ENCODE peak calls at places on chromosome 13, in nine cellular contexts. T, W, F, Y, D, K, X, H and I are unnamed samples.

GRCh38 chr13:78443839-78444238 is 159.5 kb downstream of the POU4F1 start:
- DNase-seq in X (no peak), D (no peak), H (no peak), T (no peak), F (no peak), Y (no peak), W (no peak), K (no peak), I (no peak)

GRCh38 chr13:109331898-109332297 is 454.5 kb downstream of the IRS2 start:
- DNase-seq in Y (peak; percentile 7), X (peak; percentile 89), T (no peak), H (no peak), F (no peak), K (peak; percentile 82), D (no peak), W (no peak), I (peak; percentile 77)

GRCh38 chr13:71727036-71727435 is 140.0 kb downstream of the DACH1 start:
- DNase-seq in D (no peak), H (no peak), F (no peak), X (no peak), T (no peak), K (no peak), W (no peak), Y (no peak), I (no peak)

GRCh38 chr13:55566334-55566733 is 1574.4 kb upstream of the PRR20A start:
- DNase-seq in F (no peak), W (no peak), H (no peak), K (no peak), T (no peak), D (no peak), X (no peak), Y (no peak), I (no peak)

GRCh38 chr13:82803341-82803740 is 1078.9 kb downstream of the SLITRK1 start:
- DNase-seq in H (no peak), X (no peak), T (no peak), F (no peak), K (no peak), W (no peak), Y (no peak), D (no peak), I (no peak)

GRCh38 chr13:30698023-30698422 is 37.3 kb upstream of the ALOX5AP start:
- DNase-seq in W (no peak), X (peak; percentile 81), D (no peak), Y (no peak), H (no peak), K (peak; percentile 78), F (no peak), T (no peak), I (no peak)

GRCh38 chr13:76812971-76813691 is 73.1 kb downstream of the KCTD12 start:
- DNase-seq in H (peak; percentile 65), F (no peak), T (no peak), W (peak; percentile 89), D (no peak), Y (no peak), K (peak; percentile 83), X (no peak), I (no peak)

GRCh38 chr13:21364357-21364756 is 94.7 kb downstream of the ZDHHC20 start:
- DNase-seq in T (no peak), K (no peak), H (no peak), F (no peak), Y (no peak), W (no peak), X (no peak), D (no peak), I (no peak)

GRCh38 chr13:103542648-103543047 is 476.4 kb upstream of the SLC10A2 start:
- DNase-seq in D (no peak), K (no peak), F (no peak), T (no peak), H (no peak), X (no peak), Y (no peak), W (no peak), I (no peak)

GRCh38 chr13:77584111-77584510 is 48.6 kb downstream of the SCEL start:
- DNase-seq in X (no peak), Y (no peak), W (peak; percentile 88), K (no peak), T (no peak), F (no peak), H (no peak), D (no peak), I (no peak)

GRCh38 chr13:41644742-41645141 is 187.4 kb downstream of the RGCC start:
- DNase-seq in F (no peak), D (no peak), Y (no peak), W (no peak), K (no peak), H (no peak), X (no peak), T (no peak), I (no peak)

GRCh38 chr13:50979187-50979586 is 69.6 kb downstream of the RNASEH2B start:
- DNase-seq in D (no peak), K (no peak), X (no peak), F (no peak), H (no peak), Y (no peak), W (no peak), T (no peak), I (no peak)

GRCh38 chr13:71515639-71516038 is 351.4 kb downstream of the DACH1 start:
- DNase-seq in W (no peak), X (no peak), F (no peak), D (no peak), T (no peak), Y (peak; percentile 7), H (no peak), K (no peak), I (no peak)

GRCh38 chr13:47480121-47480520 is 521.0 kb downstream of the SUCLA2 start:
- DNase-seq in D (no peak), Y (no peak), T (no peak), X (peak; percentile 96), K (peak; percentile 84), F (no peak), H (no peak), W (no peak), I (peak; percentile 78)

GRCh38 chr13:73938375-73939070 is 195.7 kb downstream of the KLF12 start:
- DNase-seq in T (no peak), H (no peak), D (no peak), Y (no peak), W (no peak), F (no peak), K (peak; percentile 87), X (peak; percentile 94), I (peak; percentile 82)

GRCh38 chr13:76043882-76044281 is 407.8 kb downstream of the LMO7 start:
- DNase-seq in W (no peak), H (no peak), Y (no peak), K (no peak), D (no peak), F (no peak), T (no peak), X (no peak), I (no peak)

GRCh38 chr13:36819811-36820140 is 754 bp downstream of the RFXAP start:
- DNase-seq in X (peak; percentile 36), D (no peak), K (peak; percentile 26), T (no peak), H (no peak), F (no peak), W (no peak), Y (no peak), I (no peak)

DNA sequence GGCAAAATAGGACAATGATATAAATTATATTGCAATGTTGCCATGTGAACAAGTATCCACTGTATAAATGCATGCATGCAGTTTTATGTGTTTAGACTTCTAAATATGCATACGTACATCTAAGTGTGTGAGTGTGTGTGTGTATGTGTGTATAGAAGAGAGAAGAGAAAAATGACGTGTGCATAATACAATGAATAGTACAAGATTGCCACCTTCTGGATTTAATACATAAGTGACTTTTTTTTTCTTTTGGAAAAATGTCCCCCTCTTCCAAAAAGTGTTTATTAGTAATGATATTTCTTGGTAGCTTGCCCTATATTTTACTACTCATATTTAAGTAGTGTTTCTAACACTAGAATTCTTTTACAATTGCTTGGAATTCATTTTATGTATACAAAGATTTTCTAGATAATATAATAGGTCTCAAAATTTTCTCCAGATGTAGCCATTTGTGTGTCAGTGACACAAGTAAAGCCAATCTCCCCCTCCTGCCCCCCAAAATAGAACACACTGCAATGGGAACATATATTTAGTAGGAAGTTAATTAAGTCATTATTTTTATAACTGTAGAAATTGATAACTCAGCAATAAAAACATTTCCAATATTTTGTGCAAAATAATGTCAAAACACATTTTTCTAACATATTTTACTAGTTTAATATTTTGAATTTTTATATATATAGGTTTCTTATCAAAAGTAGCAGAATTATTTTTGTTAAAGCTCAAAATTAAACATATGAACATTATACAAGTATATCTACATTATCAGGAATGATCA is 783.3 kb upstream of the ATXN8OS start:
- DNase-seq in H (no peak), D (no peak), K (no peak), T (no peak), W (no peak), X (no peak), Y (no peak), F (no peak), I (no peak)
- TF ChIP-seq CTCF in H (no peak), D (no peak), K (no peak), T (no peak), W (no peak), X (no peak), Y (no peak), F (peak; percentile 25), I (no peak)

GRCh38 chr13:33016414-33017409 is at the start of gene KL:
- DNase-seq in H (peak; percentile 37), F (peak; percentile 20), W (peak; percentile 88), X (no peak), K (no peak), Y (peak; percentile 16), D (peak; percentile 75), T (no peak), I (no peak)
- H3K4me3 ChIP-seq in H (peak within 1 kb of the TSS; percentile 67), F (peak within 1 kb of the TSS; percentile 45), W (peak within 1 kb of the TSS; percentile 38), X (peak within 1 kb of the TSS; percentile 23), K (no peak within 1 kb of the TSS), Y (no peak within 1 kb of the TSS), D (peak within 1 kb of the TSS; percentile 74), T (no peak within 1 kb of the TSS), I (peak within 1 kb of the TSS; percentile 27)

DNA sequence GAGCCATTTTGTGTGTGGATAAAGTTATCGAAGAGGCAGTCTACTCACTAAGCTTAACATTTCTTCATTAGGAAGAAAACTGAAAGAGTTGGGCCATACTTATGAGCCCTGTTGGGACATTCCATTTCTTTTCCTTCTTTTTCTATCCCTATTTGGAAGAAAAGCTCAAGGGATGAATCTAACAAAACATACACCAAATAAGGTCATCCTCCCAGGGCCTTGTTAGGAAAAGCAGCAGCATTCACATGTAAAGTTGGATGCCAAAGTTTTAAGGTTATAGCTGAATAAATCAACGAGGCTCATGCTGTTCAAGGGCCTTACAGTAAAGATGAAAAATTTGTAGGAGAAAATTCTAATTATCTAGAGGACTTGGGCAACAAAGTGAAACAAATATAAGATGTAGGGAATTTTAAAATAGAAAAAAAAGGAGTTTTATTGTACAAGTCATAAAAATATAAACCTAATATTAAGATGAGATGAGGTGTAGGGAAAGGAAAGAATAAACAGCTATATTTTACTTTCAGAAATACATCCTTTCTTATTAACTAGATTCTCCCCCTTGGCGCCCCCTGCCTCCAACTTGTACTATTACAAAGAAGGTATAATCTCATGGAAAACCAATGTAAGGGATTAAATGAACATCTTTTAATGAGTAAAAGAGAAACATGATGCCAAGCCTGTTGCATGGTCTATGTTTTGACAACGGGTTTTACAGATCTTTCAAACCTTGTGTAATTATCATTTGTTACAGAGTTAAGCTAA is 160.4 kb downstream of the PCDH20 start:
- DNase-seq in D (no peak), Y (peak; percentile 10), H (no peak), W (no peak), K (no peak), F (no peak), T (no peak), X (no peak), I (no peak)
- TF ChIP-seq CTCF in D (no peak), Y (no peak), H (no peak), W (no peak), K (no peak), F (no peak), T (no peak), X (peak; percentile 10), I (no peak)

GRCh38 chr13:23430664-23431063 is 2.8 kb downstream of the SACS start:
- DNase-seq in T (no peak), H (no peak), F (no peak), Y (no peak), K (no peak), X (no peak), D (no peak), W (no peak), I (no peak)
- H3K4me3 ChIP-seq in T (no peak overlapping the region), H (peak overlapping the region; percentile 75), F (no peak overlapping the region), Y (no peak overlapping the region), K (no peak overlapping the region), X (no peak overlapping the region), D (no peak overlapping the region), W (no peak overlapping the region), I (no peak overlapping the region)